ENCODE peak calls at places on chromosomes 7 and 10, in ten cellular contexts. One of them, this sample, is unnamed.

GRCh38 chr7:4552985-4553384 is 129.1 kb upstream of the FOXK1 start:
- DNase-seq in fibroblast of the conjunctiva: no peak
- DNase-seq in NCI-H460: no peak
- DNase-seq in NCI-H2081: no peak
- DNase-seq in activated CD4-positive, alpha-beta T cell treated with anti-CD3 and anti-CD28 coated beads for 48 hours: no peak
- DNase-seq in suprapubic skin: no peak
- DNase-seq in M059J: no peak
- DNase-seq in activated naive CD8-positive, alpha-beta T cell treated with anti-CD3 and anti-CD28 coated beads, Interleukin-2, amount 50 U/mL, for 24 hours: no peak
- DNase-seq in fibroblast of lung: no peak
- DNase-seq in mammary epithelial cell: no peak
- DNase-seq in this sample: no peak

GRCh38 chr7:48280100-48280499 is 108.8 kb downstream of the ABCA13 start:
- DNase-seq in fibroblast of the conjunctiva: no peak
- DNase-seq in NCI-H460: no peak
- DNase-seq in NCI-H2081: no peak
- DNase-seq in activated CD4-positive, alpha-beta T cell treated with anti-CD3 and anti-CD28 coated beads for 48 hours: peak
- DNase-seq in suprapubic skin: no peak
- DNase-seq in M059J: peak
- DNase-seq in activated naive CD8-positive, alpha-beta T cell treated with anti-CD3 and anti-CD28 coated beads, Interleukin-2, amount 50 U/mL, for 24 hours: no peak
- DNase-seq in fibroblast of lung: peak
- DNase-seq in mammary epithelial cell: peak
- DNase-seq in this sample: no peak

GRCh38 chr10:22714524-22715289 is at the start of gene PIP4K2A:
- DNase-seq in fibroblast of the conjunctiva: no peak
- DNase-seq in NCI-H460: peak
- DNase-seq in NCI-H2081: peak
- DNase-seq in activated CD4-positive, alpha-beta T cell treated with anti-CD3 and anti-CD28 coated beads for 48 hours: peak
- DNase-seq in suprapubic skin: peak
- DNase-seq in M059J: peak
- DNase-seq in activated naive CD8-positive, alpha-beta T cell treated with anti-CD3 and anti-CD28 coated beads, Interleukin-2, amount 50 U/mL, for 24 hours: peak
- DNase-seq in fibroblast of lung: peak
- DNase-seq in mammary epithelial cell: peak
- DNase-seq in this sample: peak

GRCh38 chr10:96919785-96920425 is 87.8 kb downstream of the LCOR start:
- DNase-seq in fibroblast of the conjunctiva: no peak
- DNase-seq in NCI-H460: no peak
- DNase-seq in NCI-H2081: no peak
- DNase-seq in activated CD4-positive, alpha-beta T cell treated with anti-CD3 and anti-CD28 coated beads for 48 hours: no peak
- DNase-seq in suprapubic skin: no peak
- DNase-seq in M059J: peak
- DNase-seq in activated naive CD8-positive, alpha-beta T cell treated with anti-CD3 and anti-CD28 coated beads, Interleukin-2, amount 50 U/mL, for 24 hours: no peak
- DNase-seq in fibroblast of lung: peak
- DNase-seq in mammary epithelial cell: peak
- DNase-seq in this sample: no peak

GRCh38 chr10:124650820-124651401 is 93.3 kb downstream of the FAM53B start:
- DNase-seq in fibroblast of the conjunctiva: no peak
- DNase-seq in NCI-H460: no peak
- DNase-seq in NCI-H2081: no peak
- DNase-seq in activated CD4-positive, alpha-beta T cell treated with anti-CD3 and anti-CD28 coated beads for 48 hours: peak
- DNase-seq in suprapubic skin: no peak
- DNase-seq in M059J: no peak
- DNase-seq in activated naive CD8-positive, alpha-beta T cell treated with anti-CD3 and anti-CD28 coated beads, Interleukin-2, amount 50 U/mL, for 24 hours: peak
- DNase-seq in fibroblast of lung: no peak
- DNase-seq in mammary epithelial cell: no peak
- DNase-seq in this sample: no peak

GRCh38 chr7:50953820-50954219 is 171.1 kb upstream of the GRB10 start:
- DNase-seq in fibroblast of the conjunctiva: no peak
- DNase-seq in NCI-H460: no peak
- DNase-seq in NCI-H2081: no peak
- DNase-seq in activated CD4-positive, alpha-beta T cell treated with anti-CD3 and anti-CD28 coated beads for 48 hours: no peak
- DNase-seq in suprapubic skin: no peak
- DNase-seq in M059J: peak
- DNase-seq in activated naive CD8-positive, alpha-beta T cell treated with anti-CD3 and anti-CD28 coated beads, Interleukin-2, amount 50 U/mL, for 24 hours: no peak
- DNase-seq in fibroblast of lung: peak
- DNase-seq in mammary epithelial cell: peak
- DNase-seq in this sample: peak

GRCh38 chr7:36708765-36709164 is 15.5 kb downstream of the AOAH start:
- DNase-seq in fibroblast of the conjunctiva: no peak
- DNase-seq in NCI-H460: no peak
- DNase-seq in NCI-H2081: no peak
- DNase-seq in activated CD4-positive, alpha-beta T cell treated with anti-CD3 and anti-CD28 coated beads for 48 hours: no peak
- DNase-seq in suprapubic skin: no peak
- DNase-seq in M059J: peak
- DNase-seq in activated naive CD8-positive, alpha-beta T cell treated with anti-CD3 and anti-CD28 coated beads, Interleukin-2, amount 50 U/mL, for 24 hours: no peak
- DNase-seq in fibroblast of lung: no peak
- DNase-seq in mammary epithelial cell: no peak
- DNase-seq in this sample: peak

GRCh38 chr10:114703377-114704125 is 45.5 kb upstream of the ABLIM1 start:
- DNase-seq in fibroblast of the conjunctiva: no peak
- DNase-seq in NCI-H460: no peak
- DNase-seq in NCI-H2081: no peak
- DNase-seq in activated CD4-positive, alpha-beta T cell treated with anti-CD3 and anti-CD28 coated beads for 48 hours: peak
- DNase-seq in suprapubic skin: no peak
- DNase-seq in M059J: peak
- DNase-seq in activated naive CD8-positive, alpha-beta T cell treated with anti-CD3 and anti-CD28 coated beads, Interleukin-2, amount 50 U/mL, for 24 hours: peak
- DNase-seq in fibroblast of lung: peak
- DNase-seq in mammary epithelial cell: no peak
- DNase-seq in this sample: peak

GRCh38 chr10:3111626-3112220 is 44.4 kb downstream of the PFKP start:
- DNase-seq in fibroblast of the conjunctiva: no peak
- DNase-seq in NCI-H460: no peak
- DNase-seq in NCI-H2081: no peak
- DNase-seq in activated CD4-positive, alpha-beta T cell treated with anti-CD3 and anti-CD28 coated beads for 48 hours: no peak
- DNase-seq in suprapubic skin: no peak
- DNase-seq in M059J: no peak
- DNase-seq in activated naive CD8-positive, alpha-beta T cell treated with anti-CD3 and anti-CD28 coated beads, Interleukin-2, amount 50 U/mL, for 24 hours: no peak
- DNase-seq in fibroblast of lung: no peak
- DNase-seq in mammary epithelial cell: no peak
- DNase-seq in this sample: no peak

GRCh38 chr7:129864042-129864441 is 88.7 kb downstream of the UBE2H start:
- DNase-seq in fibroblast of the conjunctiva: no peak
- DNase-seq in NCI-H460: no peak
- DNase-seq in NCI-H2081: peak
- DNase-seq in activated CD4-positive, alpha-beta T cell treated with anti-CD3 and anti-CD28 coated beads for 48 hours: no peak
- DNase-seq in suprapubic skin: no peak
- DNase-seq in M059J: no peak
- DNase-seq in activated naive CD8-positive, alpha-beta T cell treated with anti-CD3 and anti-CD28 coated beads, Interleukin-2, amount 50 U/mL, for 24 hours: no peak
- DNase-seq in fibroblast of lung: no peak
- DNase-seq in mammary epithelial cell: peak
- DNase-seq in this sample: peak

GRCh38 chr7:44224216-44224950 is 23.6 kb downstream of the YKT6 start:
- DNase-seq in fibroblast of the conjunctiva: no peak
- DNase-seq in NCI-H460: no peak
- DNase-seq in NCI-H2081: peak
- DNase-seq in activated CD4-positive, alpha-beta T cell treated with anti-CD3 and anti-CD28 coated beads for 48 hours: no peak
- DNase-seq in suprapubic skin: no peak
- DNase-seq in M059J: no peak
- DNase-seq in activated naive CD8-positive, alpha-beta T cell treated with anti-CD3 and anti-CD28 coated beads, Interleukin-2, amount 50 U/mL, for 24 hours: no peak
- DNase-seq in fibroblast of lung: no peak
- DNase-seq in mammary epithelial cell: peak
- DNase-seq in this sample: peak

GRCh38 chr10:5976689-5977470 is 463 bp downstream of the IL15RA start:
- DNase-seq in fibroblast of the conjunctiva: no peak
- DNase-seq in NCI-H460: peak
- DNase-seq in NCI-H2081: no peak
- DNase-seq in activated CD4-positive, alpha-beta T cell treated with anti-CD3 and anti-CD28 coated beads for 48 hours: peak
- DNase-seq in suprapubic skin: no peak
- DNase-seq in M059J: peak
- DNase-seq in activated naive CD8-positive, alpha-beta T cell treated with anti-CD3 and anti-CD28 coated beads, Interleukin-2, amount 50 U/mL, for 24 hours: peak
- DNase-seq in fibroblast of lung: peak
- DNase-seq in mammary epithelial cell: peak
- DNase-seq in this sample: peak

GRCh38 chr7:34723866-34724490 is 66.0 kb downstream of the NPSR1 start:
- DNase-seq in fibroblast of the conjunctiva: no peak
- DNase-seq in NCI-H460: no peak
- DNase-seq in NCI-H2081: no peak
- DNase-seq in activated CD4-positive, alpha-beta T cell treated with anti-CD3 and anti-CD28 coated beads for 48 hours: no peak
- DNase-seq in suprapubic skin: no peak
- DNase-seq in M059J: no peak
- DNase-seq in activated naive CD8-positive, alpha-beta T cell treated with anti-CD3 and anti-CD28 coated beads, Interleukin-2, amount 50 U/mL, for 24 hours: no peak
- DNase-seq in fibroblast of lung: no peak
- DNase-seq in mammary epithelial cell: no peak
- DNase-seq in this sample: peak

GRCh38 chr10:66625709-66626590 is 299.9 kb upstream of the LRRTM3 start:
- DNase-seq in fibroblast of the conjunctiva: no peak
- DNase-seq in NCI-H460: no peak
- DNase-seq in NCI-H2081: peak
- DNase-seq in activated CD4-positive, alpha-beta T cell treated with anti-CD3 and anti-CD28 coated beads for 48 hours: no peak
- DNase-seq in suprapubic skin: no peak
- DNase-seq in M059J: no peak
- DNase-seq in activated naive CD8-positive, alpha-beta T cell treated with anti-CD3 and anti-CD28 coated beads, Interleukin-2, amount 50 U/mL, for 24 hours: no peak
- DNase-seq in fibroblast of lung: peak
- DNase-seq in mammary epithelial cell: no peak
- DNase-seq in this sample: peak

GRCh38 chr7:94763268-94763667 is 107.3 kb upstream of the SGCE start:
- DNase-seq in fibroblast of the conjunctiva: peak
- DNase-seq in NCI-H460: no peak
- DNase-seq in NCI-H2081: no peak
- DNase-seq in activated CD4-positive, alpha-beta T cell treated with anti-CD3 and anti-CD28 coated beads for 48 hours: no peak
- DNase-seq in suprapubic skin: no peak
- DNase-seq in M059J: no peak
- DNase-seq in activated naive CD8-positive, alpha-beta T cell treated with anti-CD3 and anti-CD28 coated beads, Interleukin-2, amount 50 U/mL, for 24 hours: no peak
- DNase-seq in fibroblast of lung: peak
- DNase-seq in mammary epithelial cell: no peak
- DNase-seq in this sample: no peak

GRCh38 chr10:99912057-99912456 is 97.7 kb downstream of the DNMBP start:
- DNase-seq in fibroblast of the conjunctiva: no peak
- DNase-seq in NCI-H460: no peak
- DNase-seq in NCI-H2081: no peak
- DNase-seq in activated CD4-positive, alpha-beta T cell treated with anti-CD3 and anti-CD28 coated beads for 48 hours: no peak
- DNase-seq in suprapubic skin: no peak
- DNase-seq in M059J: no peak
- DNase-seq in activated naive CD8-positive, alpha-beta T cell treated with anti-CD3 and anti-CD28 coated beads, Interleukin-2, amount 50 U/mL, for 24 hours: no peak
- DNase-seq in fibroblast of lung: no peak
- DNase-seq in mammary epithelial cell: no peak
- DNase-seq in this sample: no peak

GRCh38 chr10:75029420-75029819 is 82.0 kb upstream of the SAMD8 start:
- DNase-seq in fibroblast of the conjunctiva: no peak
- DNase-seq in NCI-H460: no peak
- DNase-seq in NCI-H2081: no peak
- DNase-seq in activated CD4-positive, alpha-beta T cell treated with anti-CD3 and anti-CD28 coated beads for 48 hours: no peak
- DNase-seq in suprapubic skin: no peak
- DNase-seq in M059J: no peak
- DNase-seq in activated naive CD8-positive, alpha-beta T cell treated with anti-CD3 and anti-CD28 coated beads, Interleukin-2, amount 50 U/mL, for 24 hours: no peak
- DNase-seq in fibroblast of lung: no peak
- DNase-seq in mammary epithelial cell: no peak
- DNase-seq in this sample: no peak